ENCODE peak calls at places on chromosomes 16 and 17, in four cellular contexts. K is stimulated activated CD4-positive, alpha-beta T cell treated with anti-CD3 and anti-CD28 coated beads, Interleukin-1b, Interleukin-23, amount 100 ng/mL, for 24 hours; R is GM12878; U is endothelial cell. N is an unnamed sample.

GRCh38 chr17:7677388-7678067 is 9.8 kb downstream of the TP53 start:
- DNase-seq in R (no peak), U (no peak), K (no peak), N (no peak)

GRCh38 chr16:84194470-84195200 is 3.7 kb downstream of the ADAD2 start:
- DNase-seq in U (no peak), K (peak), R (no peak), N (no peak)

GRCh38 chr17:20315821-20316220 is 151.5 kb downstream of the LGALS9B start:
- DNase-seq in R (no peak), U (no peak), K (no peak), N (no peak)

GRCh38 chr17:1640329-1641064 is 5.0 kb downstream of the SCARF1 start:
- DNase-seq in K (no peak), U (no peak), R (no peak), N (no peak)

GRCh38 chr17:59437766-59438165 is 106.3 kb downstream of the YPEL2 start:
- DNase-seq in U (no peak), K (no peak), R (peak), N (no peak)

GRCh38 chr16:11250091-11250785 is 5.8 kb downstream of the SOCS1 start:
- DNase-seq in U (no peak), R (no peak), K (no peak), N (no peak)

GRCh38 chr16:8996891-8997290 is 33.2 kb upstream of the USP7 start:
- DNase-seq in K (no peak), U (no peak), R (no peak), N (no peak)

GRCh38 chr16:11583171-11583570 is 3.5 kb downstream of the LITAF start:
- DNase-seq in K (no peak), R (no peak), U (no peak), N (no peak)

GRCh38 chr16:1981398-1981836 is at the start of gene NOXO1:
- DNase-seq in R (no peak), K (no peak), U (no peak), N (no peak)

GRCh38 chr16:57479422-57480126 is 6.7 kb downstream of the DOK4 start:
- DNase-seq in R (no peak), U (no peak), K (no peak), N (no peak)

GRCh38 chr17:38358586-38359513 is 7.2 kb downstream of the SOCS7 start:
- DNase-seq in K (no peak), U (no peak), R (no peak), N (no peak)

GRCh38 chr16:65908568-65908967 is 457.9 kb upstream of the CDH5 start:
- DNase-seq in R (no peak), K (no peak), U (no peak), N (no peak)

GRCh38 chr17:62625870-62626200 is 1.6 kb upstream of the MRC2 start:
- DNase-seq in R (no peak), K (no peak), U (no peak), N (no peak)

N was measured in effector CD4-positive, alpha-beta T cell.